ENCODE peak calls at places on chromosome 9, in seven cellular contexts. C is NCI-H774; U is lower lobe of right lung; H is stimulated activated CD4-positive, alpha-beta T cell treated with anti-CD3 and anti-CD28 coated beads, Interleukin-1b, Interleukin-23, amount 100 ng/mL, for 24 hours; Q is hepatic stellate cell; R is activated effector memory CD4-positive, alpha-beta T cell treated with Interleukin-2 at 50 U/mL for 16 hours; A is GM23338. E is an unnamed sample.

GRCh38 chr9:21392270-21392669 is 7.1 kb upstream of the IFNA2 start:
- DNase-seq in C (no peak), U (no peak), H (no peak), Q (no peak), R (no peak), A (peak), E (no peak)

GRCh38 chr9:110029422-110029814 is 178.5 kb downstream of the C9orf152 start:
- DNase-seq in C (no peak), U (no peak), H (no peak), Q (peak), R (no peak), A (no peak), E (peak)

GRCh38 chr9:136975624-136976023 is 1.7 kb upstream of the PTGDS start:
- DNase-seq in C (no peak), U (peak), H (no peak), Q (no peak), R (no peak), A (peak), E (no peak)

GRCh38 chr9:134290603-134291451 is 35.4 kb upstream of the RXRA start:
- DNase-seq in C (no peak), U (peak), H (no peak), Q (no peak), R (no peak), A (no peak), E (no peak)

GRCh38 chr9:135305546-135306180 is 173.9 kb upstream of the PPP1R26 start:
- DNase-seq in C (no peak), U (no peak), H (no peak), Q (no peak), R (no peak), A (no peak), E (peak)

GRCh38 chr9:25350011-25350410 is 328.2 kb downstream of the TUSC1 start:
- DNase-seq in C (no peak), U (no peak), H (no peak), Q (no peak), R (no peak), A (no peak), E (no peak)

GRCh38 chr9:20684035-20684864 is at the start of gene FOCAD:
- DNase-seq in C (peak), U (peak), H (peak), Q (peak), R (peak), A (peak), E (peak)

GRCh38 chr9:99778829-99779228 is 42.9 kb upstream of the NR4A3 start:
- DNase-seq in C (no peak), U (no peak), H (no peak), Q (no peak), R (no peak), A (no peak), E (no peak)

E was measured in lower leg skin.